ENCODE peak calls at places on chromosome 14, in nine cellular contexts. L, O, M, F, R, U, B, K and N are unnamed samples.

GRCh38 chr14:91405241-91405721 is 12.3 kb downstream of the CCDC88C start:
- DNase-seq in L (no peak), O (no peak), M (no peak), F (no peak), R (peak; percentile 65), U (no peak), B (peak; percentile 67), K (no peak), N (no peak)

GRCh38 chr14:79831198-79831890 is 380.0 kb downstream of the DIO2 start:
- DNase-seq in L (no peak), O (no peak), M (no peak), F (no peak), R (no peak), U (no peak), B (no peak), K (no peak), N (no peak)

GRCh38 chr14:103057372-103058208 is at the start of gene CDC42BPB:
- DNase-seq in L (peak; percentile 89), O (peak; percentile 95), M (peak; percentile 96), F (peak; percentile 89), R (peak; percentile 93), U (peak; percentile 93), B (peak; percentile 46), K (peak; percentile 93), N (peak; percentile 89)

GRCh38 chr14:100116134-100116533 is 43.3 kb downstream of the DEGS2 start:
- DNase-seq in L (no peak), O (peak; percentile 2), M (no peak), F (no peak), R (no peak), U (no peak), B (no peak), K (no peak), N (no peak)

GRCh38 chr14:53501361-53502320 is 348.5 kb upstream of the DDHD1 start:
- DNase-seq in L (peak; percentile 42), O (no peak), M (no peak), F (no peak), R (no peak), U (no peak), B (no peak), K (no peak), N (peak; percentile 40)

GRCh38 chr14:70709726-70710382 is 68.1 kb downstream of the TTC9 start:
- DNase-seq in L (no peak), O (no peak), M (peak; percentile 36), F (no peak), R (no peak), U (no peak), B (no peak), K (no peak), N (no peak)

GRCh38 chr14:69355955-69356321 is 42.2 kb downstream of the ERH start:
- DNase-seq in L (peak; percentile 91), O (peak; percentile 81), M (no peak), F (no peak), R (peak; percentile 12), U (peak; percentile 15), B (no peak), K (peak; percentile 61), N (no peak)

GRCh38 chr14:105281354-105282097 is 19.3 kb downstream of the BRF1 start:
- DNase-seq in L (no peak), O (no peak), M (peak; percentile 72), F (no peak), R (peak; percentile 64), U (no peak), B (no peak), K (no peak), N (no peak)

GRCh38 chr14:104285483-104285790 is 147.1 kb downstream of the KIF26A start:
- DNase-seq in L (no peak), O (no peak), M (no peak), F (no peak), R (peak; percentile 2), U (no peak), B (no peak), K (peak; percentile 18), N (no peak)

GRCh38 chr14:42316746-42317145 is 710.1 kb downstream of the LRFN5 start:
- DNase-seq in L (no peak), O (no peak), M (no peak), F (no peak), R (no peak), U (no peak), B (no peak), K (no peak), N (no peak)

GRCh38 chr14:69138189-69138535 is 14.8 kb downstream of the DCAF5 start:
- DNase-seq in L (no peak), O (no peak), M (peak; percentile 59), F (no peak), R (no peak), U (no peak), B (no peak), K (no peak), N (no peak)

GRCh38 chr14:51621654-51622053 is 30.1 kb upstream of the FRMD6 start:
- DNase-seq in L (no peak), O (no peak), M (no peak), F (no peak), R (no peak), U (no peak), B (no peak), K (no peak), N (no peak)

GRCh38 chr14:100975668-100976067 is 72.1 kb upstream of the RTL1 start:
- DNase-seq in L (no peak), O (no peak), M (no peak), F (no peak), R (no peak), U (no peak), B (no peak), K (no peak), N (no peak)

GRCh38 chr14:76767681-76768055 is 6.4 kb downstream of the VASH1 start:
- DNase-seq in L (no peak), O (no peak), M (no peak), F (no peak), R (no peak), U (no peak), B (no peak), K (peak; percentile 8), N (no peak)

GRCh38 chr14:34629657-34630529 is at the start of gene SNX6:
- DNase-seq in L (peak; percentile 70), O (peak; percentile 92), M (peak; percentile 82), F (peak; percentile 86), R (peak; percentile 87), U (peak; percentile 90), B (peak; percentile 80), K (peak; percentile 85), N (peak; percentile 82)

GRCh38 chr14:69657961-69658360 is 46.6 kb downstream of the SUSD6 start:
- DNase-seq in L (peak; percentile 7), O (no peak), M (peak; percentile 48), F (no peak), R (peak; percentile 65), U (no peak), B (no peak), K (no peak), N (no peak)

GRCh38 chr14:95452176-95452889 is 64.1 kb downstream of the SYNE3 start:
- DNase-seq in L (no peak), O (no peak), M (peak; percentile 59), F (no peak), R (no peak), U (no peak), B (no peak), K (no peak), N (no peak)
- H3K36me3 ChIP-seq in L (no peaks in the 10 kb centered on the region), O (peaks cover 36% of the 10 kb centered on the region), M (no peaks in the 10 kb centered on the region), F (peaks cover 63% of the 10 kb centered on the region), R (no peaks in the 10 kb centered on the region), U (no peaks in the 10 kb centered on the region), B (peaks cover 47% of the 10 kb centered on the region), K (no peaks in the 10 kb centered on the region), N (peaks cover 50% of the 10 kb centered on the region)

GRCh38 chr14:39272918-39273317 is 39.2 kb downstream of the MIA2 start:
- DNase-seq in L (no peak), O (no peak), M (no peak), F (no peak), R (no peak), U (no peak), B (no peak), K (no peak), N (no peak)
- H3K36me3 ChIP-seq in L (no peaks in the 10 kb centered on the region), O (no peaks in the 10 kb centered on the region), M (no peaks in the 10 kb centered on the region), F (no peaks in the 10 kb centered on the region), R (no peaks in the 10 kb centered on the region), U (no peaks in the 10 kb centered on the region), B (no peaks in the 10 kb centered on the region), K (no peaks in the 10 kb centered on the region), N (peaks cover 2% of the 10 kb centered on the region)

DNA sequence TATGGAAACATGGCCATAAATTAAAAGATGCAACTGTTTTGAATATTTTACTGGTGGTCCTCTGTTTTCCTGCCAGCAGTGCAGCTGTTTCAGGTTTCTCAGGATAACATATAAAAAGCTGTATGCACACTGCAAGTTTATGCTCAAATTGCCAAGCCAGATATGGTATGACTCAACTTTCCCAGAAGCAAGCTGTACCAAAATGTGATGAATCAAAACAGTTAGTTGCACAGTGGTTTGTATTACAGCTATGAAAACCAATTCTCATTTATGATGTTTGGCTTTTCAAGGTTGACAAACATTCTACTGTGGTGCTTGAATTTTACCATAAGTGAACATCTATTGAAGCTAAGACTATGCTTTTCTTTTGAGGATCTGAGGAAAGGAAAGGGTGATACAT is 15.5 kb downstream of the TRMT5 start:
- DNase-seq in L (no peak), O (no peak), M (no peak), F (no peak), R (no peak), U (no peak), B (no peak), K (no peak), N (peak; percentile 51)
- H3K36me3 ChIP-seq in L (no peaks in the 10 kb centered on the region), O (no peaks in the 10 kb centered on the region), M (no peaks in the 10 kb centered on the region), F (no peaks in the 10 kb centered on the region), R (no peaks in the 10 kb centered on the region), U (no peaks in the 10 kb centered on the region), B (no peaks in the 10 kb centered on the region), K (no peaks in the 10 kb centered on the region), N (peaks cover 4% of the 10 kb centered on the region)

GRCh38 chr14:96102071-96102856 is 63.1 kb downstream of the C14orf132 start:
- DNase-seq in L (no peak), O (no peak), M (peak; percentile 54), F (no peak), R (no peak), U (no peak), B (no peak), K (no peak), N (no peak)

GRCh38 chr14:96104469-96105057 is 65.4 kb downstream of the C14orf132 start:
- DNase-seq in L (peak; percentile 96), O (peak; percentile 90), M (no peak), F (peak; percentile 56), R (peak; percentile 90), U (peak; percentile 66), B (no peak), K (peak; percentile 72), N (peak; percentile 76)

GRCh38 chr14:96105089-96105920 is 66.1 kb downstream of the C14orf132 start:
- DNase-seq in L (no peak), O (no peak), M (no peak), F (no peak), R (no peak), U (no peak), B (no peak), K (no peak), N (no peak)

GRCh38 chr14:96103560-96104460 is 64.6 kb downstream of the C14orf132 start:
- DNase-seq in L (no peak), O (no peak), M (no peak), F (no peak), R (no peak), U (no peak), B (no peak), K (no peak), N (no peak)

DNA sequence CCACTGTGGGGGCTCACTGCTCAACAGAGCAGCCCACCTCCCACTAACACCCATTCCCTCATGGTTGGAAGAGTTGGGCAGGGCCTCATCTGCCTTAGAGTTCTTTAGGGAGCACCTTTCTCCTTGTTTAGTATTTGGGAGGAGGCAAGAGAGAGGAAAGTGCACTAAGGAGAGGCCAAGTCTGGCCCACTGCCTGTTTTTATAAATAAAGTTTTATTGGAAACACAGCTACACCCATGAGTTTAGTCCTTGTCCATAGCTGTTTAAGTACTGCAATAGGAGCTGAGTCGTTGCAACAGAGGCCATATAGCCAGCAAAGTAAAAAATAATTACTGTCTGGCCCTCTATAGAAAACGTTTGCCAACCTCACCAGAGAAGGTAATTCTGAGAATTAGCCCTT is 63.9 kb downstream of the C14orf132 start:
- DNase-seq in L (no peak), O (no peak), M (no peak), F (no peak), R (no peak), U (no peak), B (no peak), K (no peak), N (no peak)
- H3K36me3 ChIP-seq in L (no peaks in the 10 kb centered on the region), O (no peaks in the 10 kb centered on the region), M (no peaks in the 10 kb centered on the region), F (no peaks in the 10 kb centered on the region), R (no peaks in the 10 kb centered on the region), U (no peaks in the 10 kb centered on the region), B (no peaks in the 10 kb centered on the region), K (no peaks in the 10 kb centered on the region), N (no peaks in the 10 kb centered on the region)